ENCODE peak calls at places on chromosomes 1 and 21, in five cellular contexts. M is epithelial cell of esophagus, F is astrocyte, D is HT1080, U is GM03348. A is an unnamed sample.

GRCh38 chr1:19596065-19596718 is 47.9 kb upstream of the NBL1 start:
- DNase-seq in F (no peak), U (peak), D (no peak), M (no peak), A (no peak)

GRCh38 chr21:41325138-41325537 is 8.5 kb downstream of the FAM3B start:
- DNase-seq in F (no peak), M (no peak), U (no peak), D (no peak), A (no peak)

GRCh38 chr1:46554236-46555080 is 3.0 kb upstream of the KNCN start:
- DNase-seq in D (no peak), M (no peak), U (no peak), F (no peak), A (no peak)

GRCh38 chr1:228377664-228378452 is 28.8 kb downstream of the TRIM11 start:
- DNase-seq in D (no peak), F (no peak), U (no peak), M (no peak), A (no peak)

GRCh38 chr1:15430787-15431570 is 7.3 kb upstream of the CTRC start:
- DNase-seq in M (peak), D (peak), F (no peak), U (peak), A (peak)

GRCh38 chr1:22806584-22806983 is 95.9 kb downstream of the EPHB2 start:
- DNase-seq in U (no peak), F (no peak), D (no peak), M (no peak), A (no peak)

GRCh38 chr1:11169202-11169601 is 20.0 kb upstream of the ANGPTL7 start:
- DNase-seq in M (no peak), U (no peak), F (no peak), D (no peak), A (no peak)

GRCh38 chr1:5617179-5618015 is 374.8 kb downstream of the NPHP4 start:
- DNase-seq in F (no peak), M (no peak), U (peak), D (no peak), A (no peak)

GRCh38 chr1:34984435-34985062 is 598 bp downstream of the TMEM35B start:
- DNase-seq in U (peak), D (peak), M (peak), F (peak), A (no peak)

GRCh38 chr1:19809044-19809750 is 5.9 kb downstream of the RNF186 start:
- DNase-seq in M (no peak), D (no peak), F (no peak), U (no peak), A (no peak)

GRCh38 chr1:107997846-107998245 is 32.9 kb upstream of the VAV3 start:
- DNase-seq in F (no peak), D (no peak), M (no peak), U (no peak), A (no peak)

GRCh38 chr1:86324423-86324822 is 71.7 kb downstream of the ODF2L start:
- DNase-seq in U (no peak), M (no peak), D (no peak), F (no peak), A (no peak)

GRCh38 chr21:26490771-26491170 is 82.3 kb downstream of the CYYR1 start:
- DNase-seq in D (peak), M (peak), U (peak), F (peak), A (no peak)

GRCh38 chr1:39788758-39789570 is at the start of gene BMP8B:
- DNase-seq in M (peak), U (peak), D (no peak), F (no peak), A (peak)

GRCh38 chr1:84145051-84145450 is 980 bp downstream of the PRKACB start:
- DNase-seq in D (no peak), M (peak), U (no peak), F (no peak), A (peak)

GRCh38 chr1:181135462-181135781 is 46.9 kb downstream of the IER5 start:
- DNase-seq in D (no peak), M (no peak), F (no peak), U (peak), A (no peak)

GRCh38 chr1:230867119-230867902 is 1.0 kb downstream of the C1orf198 start:
- DNase-seq in D (peak), U (no peak), M (peak), F (no peak), A (no peak)

GRCh38 chr1:159222075-159222865 is 17.6 kb downstream of the ACKR1 start:
- DNase-seq in F (no peak), D (no peak), M (no peak), U (no peak), A (no peak)